ENCODE peak calls at places on chromosomes 4 and X, in eight cellular contexts. D, A, H, E, V, W, M and P are unnamed samples.

GRCh38 chr4:60201052-60201673 is 999.0 kb upstream of the ADGRL3 start:
- DNase-seq in D (peak; percentile 63), A (peak; percentile 29), H (no peak), E (peak; percentile 47), V (peak; percentile 52), W (no peak), M (peak; percentile 42), P (peak; percentile 7)

GRCh38 chr4:180437601-180438000 is 1805.6 kb upstream of the TENM3 start:
- DNase-seq in D (no peak), A (no peak), H (no peak), E (no peak), V (no peak), W (no peak), M (no peak), P (no peak)

GRCh38 chrX:40316502-40316901 is 218.7 kb upstream of the BCOR start:
- DNase-seq in D (no peak), A (no peak), H (no peak), E (no peak), V (no peak), W (no peak), M (no peak), P (no peak)

GRCh38 chr4:161496-162284 is 37.4 kb downstream of the ZNF718 start:
- DNase-seq in D (peak; percentile 7), A (no peak), H (no peak), E (no peak), V (no peak), W (no peak), M (no peak), P (no peak)

GRCh38 chr4:3352505-3352904 is 59.7 kb downstream of the RGS12 start:
- DNase-seq in D (no peak), A (no peak), H (no peak), E (no peak), V (no peak), W (no peak), M (no peak), P (no peak)

GRCh38 chr4:6416518-6417286 is 55.7 kb downstream of the PPP2R2C start:
- DNase-seq in D (no peak), A (no peak), H (no peak), E (peak; percentile 68), V (no peak), W (no peak), M (no peak), P (no peak)

GRCh38 chrX:136176399-136176825 is 29.1 kb downstream of the FHL1 start:
- DNase-seq in D (peak; percentile 96), A (no peak), H (no peak), E (no peak), V (no peak), W (no peak), M (peak; percentile 73), P (peak; percentile 66)

GRCh38 chr4:47251363-47252135 is 212.0 kb downstream of the COMMD8 start:
- DNase-seq in D (no peak), A (peak; percentile 11), H (no peak), E (no peak), V (no peak), W (no peak), M (no peak), P (no peak)

GRCh38 chr4:71209161-71209560 is 129.7 kb upstream of the SLC4A4 start:
- DNase-seq in D (peak; percentile 52), A (no peak), H (no peak), E (no peak), V (no peak), W (no peak), M (peak; percentile 80), P (no peak)

GRCh38 chr4:147370881-147371280 is 110.0 kb upstream of the EDNRA start:
- DNase-seq in D (no peak), A (no peak), H (no peak), E (no peak), V (peak; percentile 77), W (no peak), M (no peak), P (no peak)

GRCh38 chrX:119762718-119763117 is 4.3 kb downstream of the SOWAHD start:
- DNase-seq in D (no peak), A (no peak), H (no peak), E (no peak), V (no peak), W (no peak), M (no peak), P (no peak)

GRCh38 chr4:86924805-86925204 is 10.0 kb upstream of the AFF1 start:
- DNase-seq in D (peak; percentile 64), A (peak; percentile 55), H (no peak), E (no peak), V (no peak), W (no peak), M (peak; percentile 50), P (no peak)

GRCh38 chr4:63020661-63021060 is 1388.6 kb downstream of the TECRL start:
- DNase-seq in D (no peak), A (no peak), H (no peak), E (no peak), V (no peak), W (no peak), M (no peak), P (no peak)

GRCh38 chr4:150104401-150105027 is 26.3 kb downstream of the DCLK2 start:
- DNase-seq in D (peak; percentile 23), A (no peak), H (no peak), E (no peak), V (no peak), W (no peak), M (no peak), P (no peak)

GRCh38 chrX:49233176-49233575 is at the start of gene CACNA1F:
- DNase-seq in D (no peak), A (no peak), H (no peak), E (peak; percentile 86), V (no peak), W (no peak), M (no peak), P (no peak)

GRCh38 chr4:125498981-125499380 is 184.2 kb downstream of the FAT4 start:
- DNase-seq in D (no peak), A (no peak), H (no peak), E (no peak), V (no peak), W (no peak), M (no peak), P (no peak)

GRCh38 chr4:41363384-41363981 is 106.8 kb downstream of the UCHL1 start:
- DNase-seq in D (peak; percentile 65), A (no peak), H (peak; percentile 57), E (no peak), V (no peak), W (peak; percentile 87), M (no peak), P (peak; percentile 83)

GRCh38 chrX:102659790-102660757 is 8.8 kb downstream of the GPRASP1 start:
- DNase-seq in D (peak; percentile 77), A (peak; percentile 68), H (peak; percentile 87), E (peak; percentile 80), V (peak; percentile 94), W (peak; percentile 15), M (peak; percentile 70), P (no peak)

GRCh38 chrX:24168807-24169206 is 19.3 kb downstream of the ZFX start:
- DNase-seq in D (no peak), A (no peak), H (no peak), E (no peak), V (no peak), W (no peak), M (no peak), P (no peak)

GRCh38 chr4:71941001-71941400 is 90.8 kb upstream of the NPFFR2 start:
- DNase-seq in D (no peak), A (peak; percentile 45), H (no peak), E (peak; percentile 38), V (no peak), W (no peak), M (peak; percentile 7), P (no peak)

GRCh38 chr4:69750346-69750745 is 10.1 kb downstream of the SULT1B1 start:
- DNase-seq in D (no peak), A (no peak), H (no peak), E (no peak), V (no peak), W (no peak), M (no peak), P (no peak)

GRCh38 chr4:76610751-76611150 is 175.7 kb downstream of the SHROOM3 start:
- DNase-seq in D (no peak), A (no peak), H (no peak), E (no peak), V (no peak), W (no peak), M (no peak), P (no peak)

DNA sequence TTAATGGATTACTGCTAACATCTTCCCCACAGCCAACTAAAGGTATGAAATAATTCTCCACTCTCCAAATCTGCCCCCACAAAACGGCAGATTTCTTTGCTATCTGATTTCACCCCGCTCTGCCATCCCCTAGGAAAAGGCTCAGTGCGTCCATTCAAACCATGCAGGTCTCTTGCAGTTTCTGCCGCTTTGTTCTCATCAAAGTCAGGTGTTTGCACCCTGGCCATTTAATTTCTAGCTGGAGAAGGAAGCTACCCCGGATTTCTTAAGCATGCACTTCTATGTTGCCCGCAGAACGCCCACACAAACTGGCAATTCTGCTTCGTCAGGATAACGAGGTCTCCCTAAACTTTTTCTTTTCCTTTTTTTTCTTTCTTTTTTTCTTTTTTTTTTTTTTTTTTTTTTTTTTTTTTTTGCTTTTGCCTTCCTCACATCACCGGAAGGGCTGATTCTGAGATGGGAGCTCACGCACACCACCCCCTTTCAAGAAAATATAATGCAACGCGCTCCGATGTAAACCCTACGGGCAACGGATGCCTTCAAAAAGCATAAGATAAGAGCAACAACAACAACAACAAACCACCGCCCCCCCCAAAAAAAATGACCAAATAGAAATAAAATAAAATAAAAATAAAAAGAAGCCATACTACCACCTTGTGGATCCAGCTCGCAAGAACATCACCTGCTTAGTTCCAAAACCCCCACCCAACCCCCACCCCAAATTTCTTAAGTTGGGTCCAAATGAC is 3.2 kb downstream of the NLGN4X start:
- DNase-seq in D (no peak), A (peak; percentile 69), H (no peak), E (no peak), V (no peak), W (no peak), M (no peak), P (no peak)
- H3K4me3 ChIP-seq in D (no peak overlapping the region), A (peak overlapping the region; percentile 95), H (no peak overlapping the region), E (peak overlapping the region; percentile 47), V (peak overlapping the region; percentile 21), W (peak overlapping the region; percentile 50), M (peak overlapping the region; percentile 52), P (no peak overlapping the region)

GRCh38 chrX:80229626-80230025 is 190.6 kb upstream of the TENT5D start:
- DNase-seq in D (no peak), A (no peak), H (no peak), E (no peak), V (no peak), W (no peak), M (no peak), P (no peak)

GRCh38 chrX:80223922-80224579 is 196.2 kb upstream of the TENT5D start:
- DNase-seq in D (no peak), A (peak; percentile 11), H (no peak), E (no peak), V (no peak), W (no peak), M (no peak), P (no peak)
- TF ChIP-seq CTCF in D (no peak), A (peak; percentile 33), H (no peak), E (peak; percentile 18), V (no peak), W (no peak), M (no peak), P (no peak)

GRCh38 chr4:36640876-36641275 is 359.5 kb downstream of the DTHD1 start:
- DNase-seq in D (no peak), A (no peak), H (no peak), E (no peak), V (no peak), W (no peak), M (no peak), P (no peak)
- H3K4me3 ChIP-seq in D (no peak overlapping the region), A (no peak overlapping the region), H (no peak overlapping the region), E (no peak overlapping the region), V (no peak overlapping the region), W (no peak overlapping the region), M (no peak overlapping the region), P (no peak overlapping the region)

GRCh38 chr4:121307441-121308327 is 73.1 kb downstream of the QRFPR start:
- DNase-seq in D (peak; percentile 75), A (peak; percentile 73), H (no peak), E (peak; percentile 53), V (no peak), W (peak; percentile 6), M (peak; percentile 40), P (peak; percentile 16)
- TF ChIP-seq CTCF in D (peak; percentile 86), A (peak; percentile 88), H (peak; percentile 55), E (peak; percentile 81), V (peak; percentile 46), W (peak; percentile 86), M (peak; percentile 83), P (peak; percentile 79)